ENCODE peak calls at places on chromosomes 2 and 18, in five cellular contexts. T is EL, I is iris pigment epithelial cell, A is T-helper 2 cell, Q is HEK293T. O is an unnamed sample.
A peak's percentile ranks its signal among the peaks of the same experiment; 100 is the strongest.

GRCh38 chr18:58080516-58080915 is 36.5 kb downstream of the NEDD4L start:
- DNase-seq in T (no peak), I (no peak), A (no peak), Q (no peak), O (no peak)

GRCh38 chr2:152513681-152514080 is 178.7 kb downstream of the FMNL2 start:
- DNase-seq in T (peak; percentile 82), I (peak; percentile 71), A (no peak), Q (no peak), O (no peak)

GRCh38 chr18:69659142-69659651 is 258.5 kb downstream of the DOK6 start:
- DNase-seq in T (no peak), I (no peak), A (no peak), Q (no peak), O (no peak)

GRCh38 chr2:64166637-64167420 is 22.6 kb upstream of the PELI1 start:
- DNase-seq in T (peak; percentile 11), I (peak; percentile 47), A (no peak), Q (no peak), O (no peak)

GRCh38 chr2:122539311-122539710 is 783.9 kb downstream of the TSN start:
- DNase-seq in T (no peak), I (no peak), A (no peak), Q (no peak), O (no peak)

GRCh38 chr2:97651114-97651513 is 5.3 kb downstream of the COX5B start:
- DNase-seq in T (no peak), I (no peak), A (no peak), Q (no peak), O (no peak)

GRCh38 chr18:74506405-74507119 is 10.4 kb downstream of the CNDP2 start:
- DNase-seq in T (no peak), I (peak; percentile 25), A (no peak), Q (no peak), O (peak; percentile 87)

GRCh38 chr2:127615511-127616166 is 30.3 kb upstream of the GPR17 start:
- DNase-seq in T (peak; percentile 92), I (no peak), A (no peak), Q (no peak), O (peak; percentile 60)

GRCh38 chr2:234267534-234267933 is 217.0 kb downstream of the SPP2 start:
- DNase-seq in T (no peak), I (no peak), A (no peak), Q (no peak), O (no peak)

GRCh38 chr18:744824-745597 is 32.6 kb upstream of the ENOSF1 start:
- DNase-seq in T (no peak), I (no peak), A (no peak), Q (no peak), O (no peak)

GRCh38 chr18:7982216-7982615 is 415.1 kb downstream of the PTPRM start:
- DNase-seq in T (peak; percentile 27), I (no peak), A (no peak), Q (no peak), O (no peak)

GRCh38 chr2:227366861-227367800 is 12.0 kb downstream of the TM4SF20 start:
- DNase-seq in T (peak; percentile 80), I (peak; percentile 91), A (no peak), Q (no peak), O (no peak)

GRCh38 chr2:209614630-209615369 is 156.8 kb upstream of the UNC80 start:
- DNase-seq in T (no peak), I (no peak), A (no peak), Q (no peak), O (peak; percentile 19)

GRCh38 chr2:121825003-121825950 is 69.8 kb downstream of the TSN start:
- DNase-seq in T (no peak), I (no peak), A (no peak), Q (no peak), O (no peak)

GRCh38 chr2:149901231-149901859 is 313.8 kb upstream of the MMADHC start:
- DNase-seq in T (no peak), I (no peak), A (no peak), Q (no peak), O (no peak)

GRCh38 chr2:37471994-37472393 is 127.6 kb downstream of the QPCT start:
- DNase-seq in T (peak; percentile 90), I (peak; percentile 88), A (no peak), Q (no peak), O (peak; percentile 54)

GRCh38 chr2:19929226-19929625 is 27.4 kb upstream of the TTC32 start:
- DNase-seq in T (no peak), I (no peak), A (no peak), Q (no peak), O (no peak)

GRCh38 chr2:132621131-132621875 is 48.7 kb downstream of the LYPD1 start:
- DNase-seq in T (no peak), I (no peak), A (no peak), Q (no peak), O (no peak)

GRCh38 chr18:42649636-42650035 is 465.8 kb downstream of the RIT2 start:
- DNase-seq in T (no peak), I (peak; percentile 16), A (no peak), Q (no peak), O (no peak)

GRCh38 chr2:68404164-68404563 is 39.1 kb downstream of the PLEK start:
- DNase-seq in T (no peak), I (no peak), A (no peak), Q (no peak), O (no peak)

GRCh38 chr18:2964349-2965010 is 48.5 kb downstream of the LPIN2 start:
- DNase-seq in T (no peak), I (no peak), A (no peak), Q (no peak), O (no peak)

GRCh38 chr2:19532797-19533196 is 174.4 kb upstream of the OSR1 start:
- DNase-seq in T (peak; percentile 58), I (peak; percentile 55), A (no peak), Q (no peak), O (no peak)

GRCh38 chr2:134724341-134724740 is 5.5 kb upstream of the TMEM163 start:
- DNase-seq in T (no peak), I (no peak), A (no peak), Q (no peak), O (no peak)

GRCh38 chr2:119683717-119684443 is 4.9 kb downstream of the TMEM177 start:
- DNase-seq in T (peak; percentile 22), I (peak; percentile 44), A (no peak), Q (no peak), O (peak; percentile 6)

GRCh38 chr18:11726556-11726955 is 37.5 kb downstream of the GNAL start:
- DNase-seq in T (no peak), I (peak; percentile 8), A (no peak), Q (no peak), O (no peak)

O was measured in MV-4-11.